ENCODE peak calls at places on chromosomes 3 and 15, in nine cellular contexts. N is NB4, R is breast epithelium, P is A549, W is HFF-Myc, U is dorsolateral prefrontal cortex, S is esophagus squamous epithelium, C is right cardiac atrium, F is lower lobe of right lung. Q is an unnamed sample.

GRCh38 chr15:92377083-92377789 is 16.4 kb upstream of the ST8SIA2 start:
- DNase-seq in N (no peak), R (no peak), P (peak), W (no peak), U (no peak), S (no peak), C (no peak), F (no peak), Q (no peak)

GRCh38 chr15:45642203-45642932 is 7.5 kb downstream of the SQOR start:
- DNase-seq in N (peak), R (no peak), P (no peak), W (no peak), U (no peak), S (no peak), C (peak), F (no peak), Q (no peak)

GRCh38 chr15:27046891-27047290 is 75.9 kb downstream of the GABRG3 start:
- DNase-seq in N (peak), R (no peak), P (no peak), W (no peak), U (no peak), S (no peak), C (no peak), F (no peak), Q (no peak)

GRCh38 chr3:150945226-150945625 is 27.3 kb downstream of the CLRN1 start:
- DNase-seq in N (no peak), R (no peak), P (no peak), W (peak), U (no peak), S (no peak), C (no peak), F (no peak), Q (no peak)

GRCh38 chr3:165339753-165340152 is 143.6 kb upstream of the SLITRK3 start:
- DNase-seq in N (no peak), R (no peak), P (peak), W (no peak), U (no peak), S (no peak), C (no peak), F (no peak), Q (no peak)

GRCh38 chr15:34318277-34319079 is 19.1 kb downstream of the SLC12A6 start:
- DNase-seq in N (peak), R (peak), P (peak), W (no peak), U (peak), S (no peak), C (peak), F (peak), Q (no peak)

GRCh38 chr3:150286390-150287147 is 121.5 kb upstream of the TSC22D2 start:
- DNase-seq in N (peak), R (no peak), P (peak), W (no peak), U (no peak), S (no peak), C (no peak), F (no peak), Q (no peak)

GRCh38 chr15:88894348-88894818 is 961 bp downstream of the HAPLN3 start:
- DNase-seq in N (peak), R (peak), P (peak), W (no peak), U (no peak), S (no peak), C (no peak), F (peak), Q (peak)

GRCh38 chr3:186648851-186649250 is 8.7 kb downstream of the FETUB start:
- DNase-seq in N (no peak), R (no peak), P (no peak), W (no peak), U (no peak), S (no peak), C (no peak), F (no peak), Q (no peak)

GRCh38 chr3:31614162-31614921 is 81.6 kb downstream of the STT3B start:
- DNase-seq in N (no peak), R (no peak), P (no peak), W (no peak), U (no peak), S (no peak), C (no peak), F (no peak), Q (no peak)

GRCh38 chr3:189948724-189949045 is 172.0 kb downstream of the P3H2 start:
- DNase-seq in N (no peak), R (no peak), P (no peak), W (no peak), U (no peak), S (no peak), C (no peak), F (no peak), Q (no peak)

GRCh38 chr3:127304121-127304744 is 16.4 kb upstream of the PRR20G start:
- DNase-seq in N (no peak), R (no peak), P (peak), W (no peak), U (no peak), S (no peak), C (no peak), F (peak), Q (no peak)

GRCh38 chr15:25137013-25137412 is 182.2 kb downstream of the SNRPN start:
- DNase-seq in N (no peak), R (no peak), P (no peak), W (no peak), U (no peak), S (no peak), C (no peak), F (no peak), Q (no peak)

GRCh38 chr3:14525685-14526631 is 14.2 kb downstream of the GRIP2 start:
- DNase-seq in N (no peak), R (peak), P (no peak), W (no peak), U (no peak), S (no peak), C (no peak), F (peak), Q (no peak)

GRCh38 chr15:66730168-66731014 is 28.4 kb downstream of the SMAD6 start:
- DNase-seq in N (no peak), R (no peak), P (peak), W (no peak), U (no peak), S (no peak), C (no peak), F (no peak), Q (no peak)

GRCh38 chr3:170660139-170660538 is 74.3 kb upstream of the SLC7A14 start:
- DNase-seq in N (no peak), R (no peak), P (no peak), W (no peak), U (no peak), S (no peak), C (no peak), F (no peak), Q (no peak)

GRCh38 chr15:95932676-95933075 is 397.8 kb upstream of the NR2F2 start:
- DNase-seq in N (no peak), R (no peak), P (no peak), W (peak), U (no peak), S (no peak), C (no peak), F (no peak), Q (no peak)

GRCh38 chr3:11556851-11557644 is 86.7 kb downstream of the VGLL4 start:
- DNase-seq in N (peak), R (peak), P (no peak), W (no peak), U (no peak), S (no peak), C (peak), F (peak), Q (no peak)

GRCh38 chr15:33064878-33065277 is 129.6 kb downstream of the FMN1 start:
- DNase-seq in N (no peak), R (no peak), P (no peak), W (no peak), U (no peak), S (no peak), C (no peak), F (no peak), Q (no peak)

GRCh38 chr3:122063908-122064307 is 8.7 kb downstream of the CD86 start:
- DNase-seq in N (peak), R (no peak), P (no peak), W (no peak), U (no peak), S (no peak), C (no peak), F (no peak), Q (no peak)

GRCh38 chr3:82308755-82309154 is 547.3 kb upstream of the GBE1 start:
- DNase-seq in N (no peak), R (no peak), P (no peak), W (no peak), U (no peak), S (no peak), C (no peak), F (no peak), Q (no peak)

GRCh38 chr3:124260206-124260915 is 268.4 kb upstream of the ROPN1 start:
- DNase-seq in N (peak), R (no peak), P (peak), W (no peak), U (no peak), S (no peak), C (peak), F (no peak), Q (no peak)

GRCh38 chr3:64686446-64686908 is 1.3 kb downstream of the ADAMTS9 start:
- DNase-seq in N (no peak), R (no peak), P (peak), W (no peak), U (no peak), S (no peak), C (no peak), F (peak), Q (no peak)

GRCh38 chr15:96343529-96344072 is 13.1 kb downstream of the NR2F2 start:
- DNase-seq in N (no peak), R (no peak), P (no peak), W (no peak), U (no peak), S (no peak), C (no peak), F (no peak), Q (no peak)

GRCh38 chr15:69735126-69735525 is 282.5 kb downstream of the RPLP1 start:
- DNase-seq in N (no peak), R (no peak), P (no peak), W (no peak), U (no peak), S (no peak), C (peak), F (no peak), Q (no peak)

GRCh38 chr3:175068587-175068986 is 209.5 kb downstream of the NAALADL2 start:
- DNase-seq in N (no peak), R (no peak), P (no peak), W (no peak), U (no peak), S (no peak), C (no peak), F (no peak), Q (no peak)

GRCh38 chr3:153599685-153600084 is 437.7 kb downstream of the RAP2B start:
- DNase-seq in N (no peak), R (no peak), P (peak), W (peak), U (no peak), S (no peak), C (peak), F (no peak), Q (no peak)

GRCh38 chr3:196341142-196341541 is 3.0 kb upstream of the TM4SF19 start:
- DNase-seq in N (peak), R (no peak), P (no peak), W (no peak), U (no peak), S (no peak), C (no peak), F (no peak), Q (no peak)

GRCh38 chr3:140708815-140709214 is 31.0 kb downstream of the TRIM42 start:
- DNase-seq in N (no peak), R (no peak), P (no peak), W (no peak), U (no peak), S (no peak), C (no peak), F (no peak), Q (no peak)

GRCh38 chr15:99472416-99473145 is 93.2 kb upstream of the MEF2A start:
- DNase-seq in N (no peak), R (no peak), P (no peak), W (no peak), U (no peak), S (no peak), C (no peak), F (no peak), Q (no peak)

GRCh38 chr15:33735637-33736247 is 232.6 kb upstream of the CHRM5 start:
- DNase-seq in N (peak), R (no peak), P (peak), W (no peak), U (no peak), S (no peak), C (no peak), F (no peak), Q (no peak)

GRCh38 chr3:64224826-64225606 is at the start of gene PRICKLE2:
- DNase-seq in N (no peak), R (peak), P (peak), W (peak), U (peak), S (no peak), C (peak), F (peak), Q (peak)

GRCh38 chr3:53229171-53229570 is 26.7 kb downstream of the TKT start:
- DNase-seq in N (no peak), R (no peak), P (no peak), W (no peak), U (no peak), S (no peak), C (peak), F (peak), Q (peak)

GRCh38 chr3:8637348-8637747 is 7.2 kb downstream of the SSUH2 start:
- DNase-seq in N (no peak), R (no peak), P (no peak), W (no peak), U (no peak), S (no peak), C (no peak), F (no peak), Q (no peak)

GRCh38 chr3:34008191-34008590 is 209.8 kb downstream of the PDCD6IP start:
- DNase-seq in N (peak), R (no peak), P (no peak), W (no peak), U (no peak), S (no peak), C (no peak), F (no peak), Q (no peak)

DNA sequence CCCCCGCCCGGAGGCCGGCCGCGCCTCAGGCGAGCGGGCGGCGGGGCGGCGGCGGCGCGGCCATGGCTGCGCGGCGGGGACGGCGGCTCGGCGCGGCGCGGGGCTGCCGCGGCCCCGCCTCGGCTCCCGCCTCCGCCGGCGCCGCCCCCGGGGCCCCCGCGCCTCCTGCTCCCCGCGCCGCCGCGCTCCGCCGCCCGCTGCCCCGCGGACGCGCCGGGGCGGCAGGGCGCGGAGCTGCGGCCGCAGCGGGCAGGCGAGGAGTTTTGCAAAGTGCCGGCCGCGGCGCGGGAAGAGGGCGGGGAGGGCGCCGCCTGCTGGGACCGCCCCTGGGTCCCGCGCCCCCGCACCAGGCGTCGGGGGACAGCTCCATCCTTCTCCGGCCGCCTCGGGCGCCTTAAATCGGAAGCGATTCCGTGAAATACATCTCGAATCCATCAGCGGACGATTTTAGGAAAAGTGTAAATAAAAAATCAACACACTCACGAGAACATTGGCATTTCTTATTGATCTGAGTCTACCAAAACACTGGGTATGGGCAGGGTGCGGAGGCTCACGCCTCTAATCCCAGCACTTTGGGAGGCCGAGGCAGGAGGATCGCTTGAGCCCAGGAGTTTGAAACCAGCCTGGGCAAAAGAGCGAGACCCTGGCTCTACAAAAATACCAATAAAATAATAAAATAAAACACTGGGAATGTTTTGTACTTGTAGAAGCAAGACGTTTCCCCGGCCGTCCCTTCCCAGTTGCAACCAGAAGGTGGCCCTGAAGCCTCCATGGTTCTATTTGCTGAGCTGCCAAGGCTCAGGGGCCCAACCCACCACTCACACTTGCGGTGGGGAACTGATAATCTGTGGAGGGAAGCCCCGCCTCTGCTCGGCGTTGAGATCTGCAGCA is 136.9 kb downstream of the NUP210 start:
- DNase-seq in N (peak), R (no peak), P (peak), W (no peak), U (no peak), S (no peak), C (no peak), F (peak), Q (peak)
- H3K4me3 ChIP-seq in N (peak), R (peak), P (peak), W (no peak), U (peak), S (peak), C (peak), F (peak), Q (peak)

GRCh38 chr15:52652286-52652685 is 26.9 kb downstream of the ATOSA start:
- DNase-seq in N (no peak), R (no peak), P (no peak), W (no peak), U (no peak), S (no peak), C (no peak), F (no peak), Q (no peak)
- H3K4me3 ChIP-seq in N (no peak), R (no peak), P (peak), W (peak), U (peak), S (peak), C (no peak), F (no peak), Q (no peak)

GRCh38 chr3:114411811-114412803 is 118.3 kb downstream of the TIGIT start:
- DNase-seq in N (no peak), R (no peak), P (peak), W (no peak), U (no peak), S (no peak), C (peak), F (no peak), Q (no peak)
- H3K4me3 ChIP-seq in N (no peak), R (no peak), P (no peak), W (peak), U (no peak), S (no peak), C (no peak), F (no peak), Q (no peak)

DNA sequence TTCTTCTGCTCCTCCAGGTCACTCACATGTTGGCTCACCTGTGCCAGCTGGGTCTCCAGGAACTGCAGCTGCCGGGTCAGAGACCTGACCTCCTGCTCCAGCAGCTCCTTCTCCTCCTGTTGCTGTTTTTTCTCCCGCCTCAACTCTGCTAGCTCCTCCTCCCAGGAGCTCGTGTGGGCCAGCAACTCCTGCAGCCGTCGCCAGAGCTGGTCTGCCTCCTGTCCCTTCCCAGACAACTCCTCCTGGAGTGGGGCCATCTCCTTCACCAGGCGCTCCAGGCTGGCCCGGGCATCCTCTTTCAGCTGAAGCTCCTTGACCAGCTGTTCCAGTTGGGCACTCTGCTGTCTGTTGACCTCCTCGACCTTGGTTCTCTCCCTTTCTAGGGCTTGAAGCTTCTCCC is 24.5 kb downstream of the CXCR6 start:
- DNase-seq in N (no peak), R (no peak), P (no peak), W (no peak), U (no peak), S (no peak), C (peak), F (no peak), Q (no peak)
- H3K4me3 ChIP-seq in N (no peak), R (no peak), P (no peak), W (no peak), U (no peak), S (no peak), C (no peak), F (no peak), Q (no peak)

GRCh38 chr3:157131861-157132260 is 28.1 kb downstream of the CCNL1 start:
- DNase-seq in N (no peak), R (no peak), P (no peak), W (no peak), U (no peak), S (no peak), C (no peak), F (no peak), Q (no peak)

GRCh38 chr3:157130881-157131251 is 29.1 kb downstream of the CCNL1 start:
- DNase-seq in N (no peak), R (no peak), P (no peak), W (no peak), U (no peak), S (no peak), C (no peak), F (peak), Q (no peak)

GRCh38 chr3:157128771-157129671 is 30.9 kb downstream of the CCNL1 start:
- DNase-seq in N (no peak), R (peak), P (peak), W (no peak), U (no peak), S (no peak), C (no peak), F (peak), Q (peak)

GRCh38 chr3:157129782-157130137 is 30.2 kb downstream of the CCNL1 start:
- DNase-seq in N (peak), R (no peak), P (no peak), W (no peak), U (peak), S (no peak), C (peak), F (no peak), Q (no peak)

DNA sequence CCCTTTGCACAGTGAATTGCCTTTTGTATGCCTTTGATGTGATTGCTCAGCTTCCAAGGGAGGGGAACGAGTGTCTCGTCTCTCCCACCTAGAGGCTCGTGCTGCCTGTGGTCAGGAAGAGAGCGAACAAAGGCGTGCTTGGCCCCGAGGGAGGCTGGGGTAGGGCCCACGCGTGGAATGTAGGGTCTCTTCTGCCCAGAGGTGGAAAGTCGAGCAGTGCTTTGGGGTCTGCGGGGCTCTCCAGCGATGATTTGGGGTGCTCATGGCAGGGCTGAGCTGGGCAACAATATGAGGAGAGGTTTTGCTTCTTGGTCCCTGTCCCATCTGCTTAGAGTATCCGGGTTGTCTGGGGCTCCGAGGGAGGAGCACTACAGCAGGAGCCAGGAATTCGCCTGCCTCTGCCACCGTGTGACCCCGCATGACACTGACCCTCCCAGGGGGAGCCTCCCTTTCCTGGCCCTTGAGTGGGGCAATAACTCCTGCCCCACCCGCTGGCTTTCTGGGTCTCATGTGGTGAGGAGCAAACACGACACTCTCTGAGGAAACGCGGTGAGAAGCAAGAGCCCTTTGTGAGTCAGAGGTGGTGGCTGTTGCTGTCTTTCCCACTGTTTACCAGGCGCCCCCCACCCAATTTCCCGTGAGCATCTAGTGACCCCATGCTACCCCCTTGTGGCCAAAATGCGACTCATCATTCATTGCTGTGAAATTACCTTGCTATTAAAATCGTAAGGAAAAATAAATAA is 29.6 kb downstream of the CCNL1 start:
- DNase-seq in N (peak), R (peak), P (peak), W (peak), U (peak), S (no peak), C (peak), F (peak), Q (peak)
- H3K4me3 ChIP-seq in N (no peak), R (peak), P (peak), W (no peak), U (peak), S (peak), C (no peak), F (no peak), Q (no peak)

GRCh38 chr3:5082658-5083030 is 39.4 kb upstream of the ARL8B start:
- DNase-seq in N (no peak), R (no peak), P (no peak), W (no peak), U (no peak), S (no peak), C (no peak), F (no peak), Q (no peak)
- H3K4me3 ChIP-seq in N (no peak), R (no peak), P (no peak), W (no peak), U (no peak), S (no peak), C (no peak), F (no peak), Q (no peak)